ENCODE peak calls at places on chromosomes 13 and 19, in nine cellular contexts. G is CD8-positive, alpha-beta T cell; L is stomach; X is B cell; W is A549; S is IMR-90; M is right atrium auricular region; R is tibial artery; A is pancreas. C is an unnamed sample.

GRCh38 chr13:44760434-44760833 is 184.3 kb upstream of the TSC22D1 start:
- DNase-seq in M (no peak), A (no peak), W (no peak), S (no peak), L (no peak), R (no peak), G (no peak), X (no peak), C (no peak)

GRCh38 chr13:91701975-91702374 is 303.6 kb downstream of the GPC5 start:
- DNase-seq in S (no peak), M (no peak), X (no peak), W (no peak), L (no peak), G (no peak), R (no peak), A (no peak), C (no peak)

GRCh38 chr13:71729441-71729840 is 137.6 kb downstream of the DACH1 start:
- DNase-seq in M (no peak), W (no peak), S (no peak), R (no peak), X (no peak), L (no peak), A (no peak), G (no peak), C (no peak)

GRCh38 chr19:29724102-29724641 is 9.1 kb upstream of the C19orf12 start:
- DNase-seq in G (peak), R (no peak), L (no peak), S (peak), A (no peak), X (no peak), M (no peak), W (no peak), C (no peak)

GRCh38 chr13:27472941-27473340 is 22.6 kb upstream of the MTIF3 start:
- DNase-seq in W (no peak), G (no peak), R (no peak), X (no peak), M (no peak), A (no peak), S (no peak), L (no peak), C (no peak)

GRCh38 chr13:28356506-28357064 is 138.3 kb downstream of the FLT1 start:
- DNase-seq in W (no peak), A (no peak), M (no peak), S (no peak), L (no peak), X (no peak), R (no peak), G (no peak), C (no peak)

GRCh38 chr19:41531438-41532311 is 44.3 kb upstream of the CEACAM21 start:
- DNase-seq in L (peak), W (peak), S (peak), R (peak), M (peak), G (peak), X (peak), A (no peak), C (peak)

GRCh38 chr19:38213911-38214625 is 10.0 kb downstream of the DPF1 start:
- DNase-seq in G (peak), A (no peak), W (peak), M (no peak), L (no peak), R (no peak), S (peak), X (no peak), C (no peak)

GRCh38 chr13:78183737-78184136 is 265.1 kb upstream of the EDNRB start:
- DNase-seq in R (no peak), G (no peak), X (no peak), A (no peak), W (no peak), S (peak), L (no peak), M (no peak), C (no peak)

GRCh38 chr13:49409008-49409407 is 34.9 kb downstream of the CAB39L start:
- DNase-seq in A (no peak), L (no peak), S (no peak), G (no peak), R (no peak), X (no peak), W (no peak), M (no peak), C (no peak)

GRCh38 chr19:1601613-1602064 is 3.6 kb downstream of the UQCR11 start:
- DNase-seq in X (no peak), G (no peak), S (no peak), A (no peak), M (no peak), R (no peak), W (no peak), L (no peak), C (no peak)
- TF ChIP-seq CTCF in X (no peak), G (no peak), S (peak), A (no peak), M (no peak), R (no peak), W (no peak), L (no peak), C (no peak)

GRCh38 chr19:16064209-16064889 is 11.9 kb upstream of the TPM4 start:
- DNase-seq in A (no peak), W (no peak), L (no peak), X (no peak), R (no peak), G (no peak), M (no peak), S (no peak), C (no peak)
- TF ChIP-seq CTCF in A (no peak), W (no peak), L (no peak), X (no peak), R (no peak), G (no peak), M (no peak), S (no peak), C (no peak)

GRCh38 chr19:56367829-56368711 is 25.3 kb downstream of the ZNF582 start:
- DNase-seq in W (peak), L (peak), M (peak), A (peak), R (peak), S (peak), X (peak), G (peak), C (peak)
- TF ChIP-seq CTCF in W (no peak), L (no peak), M (no peak), A (no peak), R (no peak), S (no peak), X (no peak), G (no peak), C (no peak)

DNA sequence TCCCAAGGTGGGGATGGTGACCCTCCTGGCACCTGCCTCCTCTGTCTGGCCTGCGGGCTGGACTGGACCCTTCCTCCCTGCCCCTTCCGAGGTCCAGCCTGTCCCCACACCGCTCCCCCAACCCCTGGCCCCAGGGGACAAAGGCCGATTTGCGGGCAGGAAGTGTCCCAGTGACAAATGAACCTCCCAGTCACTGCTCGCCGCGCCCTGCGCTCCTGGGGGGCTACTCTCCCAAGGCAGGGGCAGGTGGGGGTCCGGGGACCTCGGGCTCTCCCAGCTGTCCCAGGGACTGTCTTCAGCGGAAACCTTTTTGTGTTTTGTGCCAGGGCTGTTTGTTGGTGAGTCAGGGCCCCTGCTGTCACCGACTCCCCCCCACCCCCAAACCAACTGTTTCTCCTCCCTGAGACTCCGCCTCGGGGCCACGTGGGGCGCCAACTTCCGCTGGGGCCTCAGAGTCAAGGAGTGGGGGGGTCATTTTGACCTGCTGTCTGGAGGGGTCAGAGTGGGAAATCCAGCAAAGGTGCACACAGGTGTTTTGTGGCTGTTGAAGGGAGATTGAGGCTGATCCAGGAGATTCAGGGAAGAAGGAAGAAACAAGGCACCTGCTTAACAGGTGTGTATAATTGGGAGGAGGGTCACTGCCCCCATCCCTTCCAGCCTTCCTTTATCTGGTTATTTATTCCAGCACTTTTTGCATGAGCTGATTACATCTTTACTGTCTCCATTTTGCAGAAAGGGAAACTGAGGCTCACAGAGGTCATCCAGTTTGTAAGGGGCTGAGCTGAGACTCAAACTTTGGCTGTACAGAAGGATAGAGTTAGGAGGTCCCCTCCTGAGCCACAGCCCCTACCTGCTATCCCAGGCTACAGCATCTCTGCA is 831 bp downstream of the PGPEP1 start:
- DNase-seq in X (peak), M (peak), L (peak), A (peak), W (no peak), R (peak), G (peak), S (peak), C (peak)
- TF ChIP-seq CTCF in X (no peak), M (no peak), L (no peak), A (no peak), W (no peak), R (no peak), G (no peak), S (no peak), C (no peak)

DNA sequence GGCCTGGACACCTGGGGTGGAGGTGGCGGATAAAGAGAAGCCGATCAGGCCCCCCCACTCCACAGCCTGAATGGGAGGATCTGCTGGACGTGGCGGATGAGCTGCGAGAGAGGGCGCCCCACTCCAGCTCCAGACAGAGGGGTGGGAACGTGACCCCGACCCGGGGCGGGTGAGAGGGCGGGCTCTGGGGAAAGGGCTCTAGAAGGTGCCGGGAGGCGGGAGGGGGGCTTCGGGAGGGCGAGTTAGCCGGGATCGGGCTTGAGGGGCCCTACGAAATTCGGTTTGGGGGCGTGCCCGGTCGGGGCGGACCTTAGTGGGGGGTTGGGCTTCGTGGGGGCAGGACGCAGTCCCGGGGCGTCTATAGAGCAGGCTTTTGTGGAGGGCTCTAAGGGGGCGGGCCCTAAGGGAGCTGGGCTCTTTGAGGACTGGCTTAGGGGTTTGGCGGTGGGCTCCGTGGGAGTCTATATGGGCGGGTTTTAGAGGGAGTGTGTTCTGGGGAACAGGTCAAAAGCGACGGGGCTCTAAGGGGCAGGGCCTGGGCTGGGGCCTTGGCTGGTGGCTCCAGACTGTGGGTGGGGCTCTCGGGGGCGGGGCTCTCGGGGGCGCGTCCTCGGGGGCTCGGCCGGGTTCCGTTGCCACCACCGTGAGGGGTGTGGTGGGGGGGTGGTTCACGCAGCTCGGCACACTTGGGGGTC is 4.1 kb upstream of the NANOS3 start:
- DNase-seq in L (no peak), A (peak), R (no peak), X (peak), G (peak), S (no peak), M (no peak), W (peak), C (no peak)
- TF ChIP-seq CTCF in L (no peak), A (no peak), R (no peak), X (no peak), G (peak), S (no peak), M (no peak), W (peak), C (no peak)

DNA sequence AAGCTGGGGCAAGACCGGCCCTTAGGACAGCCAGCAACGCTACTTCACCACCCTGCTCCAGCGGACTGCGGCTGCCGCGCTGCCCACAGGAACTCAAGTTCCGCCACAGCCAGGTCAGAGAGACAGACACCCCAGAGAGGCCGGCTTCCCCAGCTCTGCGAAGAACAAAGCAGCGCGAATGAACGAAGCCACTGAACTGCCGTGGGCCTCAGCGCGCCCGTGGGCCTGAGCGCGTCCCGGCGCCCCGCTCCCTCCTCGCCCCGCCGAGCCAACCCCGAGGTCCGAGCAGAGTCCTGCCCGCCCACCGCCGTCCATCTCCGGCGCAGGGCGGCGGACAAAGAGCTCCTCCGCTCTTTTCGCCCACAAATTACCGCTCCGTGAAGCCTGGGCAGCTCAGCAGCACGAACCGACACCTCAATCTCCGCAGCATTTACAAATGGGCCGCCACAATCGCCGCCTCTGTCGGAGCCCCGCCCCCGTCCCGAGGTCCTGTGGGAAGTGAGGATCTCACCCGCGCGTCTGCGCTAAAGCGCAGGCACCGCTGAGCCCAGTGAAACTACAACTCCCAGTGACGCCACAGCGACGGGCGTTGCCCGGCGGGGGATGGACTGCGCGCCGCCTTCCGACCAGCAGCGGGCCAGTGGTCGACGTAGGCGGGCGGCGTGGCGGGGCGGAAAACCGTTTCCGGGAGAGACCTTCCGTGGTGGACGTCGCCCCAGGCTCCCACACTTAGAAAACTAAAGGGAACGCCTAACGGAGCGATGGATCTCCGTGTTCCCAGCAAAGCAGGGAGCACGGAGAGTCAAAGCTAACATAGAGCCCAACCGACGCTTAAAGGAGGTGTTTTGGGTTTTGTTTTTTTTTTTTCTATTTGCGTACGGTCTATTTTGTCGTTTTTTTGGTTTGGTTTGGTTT is 158.7 kb downstream of the RNF17 start:
- DNase-seq in L (peak), W (peak), X (peak), S (peak), R (peak), G (peak), M (peak), A (peak), C (peak)
- TF ChIP-seq CTCF in L (no peak), W (no peak), X (peak), S (peak), R (no peak), G (no peak), M (no peak), A (no peak), C (no peak)

DNA sequence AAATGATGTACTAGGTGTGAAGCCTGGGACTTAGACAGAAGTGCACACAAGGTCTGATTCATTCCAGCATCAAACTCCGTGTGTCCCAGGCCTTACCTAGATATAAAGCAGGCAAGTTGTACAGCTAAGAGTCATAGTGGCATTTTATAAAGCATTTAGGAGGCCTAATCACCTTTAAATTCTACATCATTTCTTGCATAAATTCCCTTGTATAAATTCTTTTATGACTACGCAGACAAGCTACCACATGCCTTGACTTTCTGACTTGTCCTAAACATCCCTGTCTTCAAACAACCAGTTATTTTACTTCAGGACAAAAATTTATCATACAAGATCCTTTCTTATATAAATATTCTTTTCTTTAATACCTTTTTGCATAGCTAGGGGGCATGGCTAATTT is 22.5 kb downstream of the TMEM255B start:
- DNase-seq in A (no peak), R (no peak), S (no peak), L (no peak), X (no peak), W (no peak), M (no peak), G (no peak), C (no peak)
- TF ChIP-seq CTCF in A (no peak), R (no peak), S (peak), L (no peak), X (no peak), W (no peak), M (no peak), G (no peak), C (no peak)

GRCh38 chr19:51124216-51124615 is 490 bp upstream of the SIGLEC9 start:
- DNase-seq in L (no peak), G (no peak), W (no peak), M (no peak), A (no peak), X (no peak), R (no peak), S (no peak), C (peak)
- TF ChIP-seq CTCF in L (no peak), G (no peak), W (no peak), M (no peak), A (no peak), X (no peak), R (no peak), S (no peak), C (no peak)

DNA sequence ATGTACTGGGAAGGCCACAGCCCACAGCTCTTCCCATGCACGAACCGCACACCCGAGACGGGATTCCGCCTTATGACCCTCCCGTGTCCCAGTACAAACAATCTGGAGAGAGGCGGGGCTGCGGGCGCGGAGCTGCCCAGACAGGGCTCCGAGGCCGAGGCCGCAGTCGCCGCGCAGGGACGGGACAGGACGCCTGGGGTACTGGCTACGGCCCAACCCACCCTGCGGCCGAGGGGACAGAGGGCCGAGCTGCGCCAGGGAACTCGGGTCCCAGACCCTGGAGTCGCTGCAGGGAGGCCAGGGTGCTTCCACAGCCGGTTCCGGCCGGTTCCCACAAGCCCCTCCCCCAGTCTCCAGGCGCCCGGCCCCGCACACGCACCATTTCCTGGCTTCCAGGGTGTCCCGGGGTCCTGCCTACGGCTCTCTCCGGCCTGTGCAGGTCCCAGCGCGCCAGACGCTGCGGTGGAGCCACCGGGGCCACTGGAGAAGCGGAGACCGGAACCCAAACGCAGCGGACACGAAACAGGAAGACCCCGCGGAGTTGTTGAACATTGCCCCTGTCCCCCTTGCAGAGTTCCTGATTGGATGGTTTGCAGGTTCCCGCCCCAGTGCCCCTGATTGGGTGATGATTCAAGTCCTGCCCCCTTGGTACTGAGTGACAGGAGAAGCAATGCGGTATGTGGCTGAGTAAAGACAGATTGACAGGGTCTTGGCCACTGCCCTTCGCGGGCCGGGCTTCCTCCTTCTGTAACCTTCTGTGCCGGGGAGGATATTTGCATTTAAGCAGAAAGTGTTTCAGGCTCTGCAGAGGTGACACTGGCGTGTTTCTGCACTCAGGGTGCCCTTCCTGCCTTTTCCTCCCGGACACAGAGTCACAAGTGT is at the start of gene ZNF564:
- DNase-seq in W (peak), L (peak), G (peak), A (peak), R (peak), S (peak), X (peak), M (peak), C (peak)
- TF ChIP-seq CTCF in W (no peak), L (no peak), G (no peak), A (no peak), R (no peak), S (no peak), X (no peak), M (no peak), C (no peak)

GRCh38 chr13:60169239-60170031 is 5.7 kb upstream of the DIAPH3 start:
- DNase-seq in X (no peak), G (no peak), A (no peak), W (no peak), S (no peak), M (no peak), R (no peak), L (no peak), C (no peak)
- TF ChIP-seq CTCF in X (no peak), G (no peak), A (no peak), W (no peak), S (peak), M (no peak), R (no peak), L (no peak), C (no peak)